ENCODE peak calls at places on chromosomes 6 and 20, in seven cellular contexts. W, N, J, O, A, Y and P are unnamed samples.

GRCh38 chr6:38796006-38796405 is 80.9 kb downstream of the DNAH8 start:
- DNase-seq in W (no peak), N (no peak), J (no peak), O (no peak), A (no peak), Y (no peak), P (no peak)

GRCh38 chr20:24589845-24590192 is 120.4 kb downstream of the SYNDIG1 start:
- DNase-seq in W (peak; percentile 36), N (no peak), J (no peak), O (peak; percentile 48), A (no peak), Y (no peak), P (no peak)

GRCh38 chr6:83199173-83199864 is 6.2 kb downstream of the RWDD2A start:
- DNase-seq in W (no peak), N (no peak), J (peak; percentile 18), O (no peak), A (no peak), Y (no peak), P (no peak)

GRCh38 chr20:34874094-34874654 is 1.5 kb upstream of the GGT7 start:
- DNase-seq in W (peak; percentile 90), N (peak; percentile 77), J (peak; percentile 76), O (peak; percentile 92), A (peak; percentile 87), Y (peak; percentile 91), P (peak; percentile 9)

GRCh38 chr6:35146453-35146852 is 5.3 kb upstream of the TCP11 start:
- DNase-seq in W (peak; percentile 89), N (peak; percentile 12), J (peak; percentile 63), O (peak; percentile 82), A (no peak), Y (peak; percentile 65), P (no peak)

GRCh38 chr6:121858310-121858709 is 422.9 kb downstream of the GJA1 start:
- DNase-seq in W (no peak), N (no peak), J (no peak), O (no peak), A (no peak), Y (no peak), P (no peak)

GRCh38 chr6:46437671-46438221 is 53.5 kb downstream of the RCAN2 start:
- DNase-seq in W (no peak), N (no peak), J (no peak), O (no peak), A (no peak), Y (peak; percentile 55), P (no peak)

GRCh38 chr6:40774932-40775331 is 187.8 kb upstream of the LRFN2 start:
- DNase-seq in W (no peak), N (no peak), J (peak; percentile 10), O (no peak), A (no peak), Y (no peak), P (no peak)

GRCh38 chr6:81766482-81767069 is 14.1 kb upstream of the TENT5A start:
- DNase-seq in W (peak; percentile 38), N (peak; percentile 79), J (no peak), O (no peak), A (no peak), Y (peak; percentile 97), P (peak; percentile 52)

GRCh38 chr20:24332956-24333355 is 136.5 kb upstream of the SYNDIG1 start:
- DNase-seq in W (no peak), N (no peak), J (no peak), O (no peak), A (no peak), Y (no peak), P (no peak)

GRCh38 chr6:38673397-38674165 is 29.4 kb downstream of the GLO1 start:
- DNase-seq in W (no peak), N (no peak), J (peak; percentile 19), O (no peak), A (no peak), Y (no peak), P (no peak)

GRCh38 chr6:105798057-105798456 is 288.1 kb upstream of the PRDM1 start:
- DNase-seq in W (peak; percentile 23), N (peak; percentile 97), J (no peak), O (no peak), A (no peak), Y (peak; percentile 92), P (no peak)

GRCh38 chr20:25220021-25220730 is 24.7 kb downstream of the ENTPD6 start:
- DNase-seq in W (no peak), N (no peak), J (no peak), O (peak; percentile 55), A (no peak), Y (no peak), P (no peak)

GRCh38 chr20:22381812-22382416 is 202.5 kb downstream of the FOXA2 start:
- DNase-seq in W (no peak), N (no peak), J (no peak), O (no peak), A (no peak), Y (no peak), P (no peak)

GRCh38 chr6:46784535-46784934 is 8.7 kb upstream of the MEP1A start:
- DNase-seq in W (no peak), N (no peak), J (no peak), O (no peak), A (no peak), Y (no peak), P (no peak)

GRCh38 chr6:157372501-157373280 is 8.3 kb upstream of the ZDHHC14 start:
- DNase-seq in W (no peak), N (no peak), J (no peak), O (no peak), A (no peak), Y (no peak), P (no peak)

GRCh38 chr20:39206899-39207564 is 244.9 kb downstream of the DHX35 start:
- DNase-seq in W (no peak), N (no peak), J (no peak), O (no peak), A (no peak), Y (no peak), P (no peak)

GRCh38 chr20:19947611-19948264 is 69.4 kb upstream of the NAA20 start:
- DNase-seq in W (no peak), N (no peak), J (peak; percentile 86), O (peak; percentile 91), A (no peak), Y (peak; percentile 75), P (no peak)

GRCh38 chr20:6886065-6886729 is 118.7 kb downstream of the BMP2 start:
- DNase-seq in W (no peak), N (no peak), J (no peak), O (peak; percentile 93), A (no peak), Y (no peak), P (no peak)

GRCh38 chr20:45968801-45969711 is 2.9 kb downstream of the ZNF335 start:
- DNase-seq in W (no peak), N (no peak), J (no peak), O (no peak), A (peak; percentile 60), Y (no peak), P (no peak)

GRCh38 chr6:43952746-43953145 is 174.5 kb downstream of the MRPL14 start:
- DNase-seq in W (no peak), N (no peak), J (peak; percentile 28), O (no peak), A (no peak), Y (no peak), P (no peak)